ENCODE peak calls at places on chromosomes 2 and 18, in five cellular contexts. U is adrenal gland, R is GM12865, P is cardiac fibroblast, T is sigmoid colon. I is an unnamed sample.

GRCh38 chr2:118127250-118127649 is 39.0 kb downstream of the INSIG2 start:
- DNase-seq in R (no peak), T (no peak), U (no peak), P (no peak), I (no peak)

GRCh38 chr2:175807031-175807873 is 194.8 kb downstream of the LNPK start:
- DNase-seq in T (no peak), P (peak), U (no peak), R (no peak), I (no peak)

GRCh38 chr2:95268208-95269035 is 5.8 kb upstream of the PROM2 start:
- DNase-seq in P (no peak), T (no peak), R (no peak), U (no peak), I (no peak)

GRCh38 chr2:74464406-74464805 is 776 bp downstream of the MOGS start:
- DNase-seq in U (no peak), P (no peak), R (no peak), T (no peak), I (no peak)

GRCh38 chr18:34643982-34644381 is 66.1 kb upstream of the DTNA start:
- DNase-seq in P (peak), R (no peak), U (no peak), T (no peak), I (peak)

GRCh38 chr2:36360834-36361233 is 5.3 kb downstream of the CRIM1 start:
- DNase-seq in P (no peak), R (no peak), T (no peak), U (no peak), I (no peak)

GRCh38 chr18:8842506-8842905 is 137.2 kb downstream of the MTCL1 start:
- DNase-seq in T (no peak), P (no peak), R (no peak), U (no peak), I (no peak)

GRCh38 chr18:11040823-11041712 is 108.3 kb downstream of the PIEZO2 start:
- DNase-seq in T (no peak), U (peak), R (peak), P (peak), I (peak)

GRCh38 chr2:9380702-9381628 is 42.4 kb downstream of the ITGB1BP1 start:
- DNase-seq in P (peak), R (no peak), T (peak), U (peak), I (peak)

GRCh38 chr2:203814661-203815540 is 52.7 kb upstream of the CTLA4 start:
- DNase-seq in R (peak), T (peak), P (peak), U (peak), I (peak)

GRCh38 chr2:45273412-45274189 is 264.3 kb upstream of the SIX2 start:
- DNase-seq in P (no peak), R (no peak), U (no peak), T (no peak), I (no peak)

GRCh38 chr2:150485871-150486538 is 1.5 kb downstream of the RND3 start:
- DNase-seq in R (no peak), P (peak), U (peak), T (peak), I (peak)

GRCh38 chr2:75528221-75528977 is 32.3 kb downstream of the EVA1A start:
- DNase-seq in R (no peak), T (no peak), P (no peak), U (no peak), I (no peak)

GRCh38 chr2:21041462-21041861 is 2.4 kb downstream of the APOB start:
- DNase-seq in U (no peak), T (no peak), R (no peak), P (no peak), I (no peak)

GRCh38 chr2:177281400-177282021 is 17.0 kb upstream of the NFE2L2 start:
- DNase-seq in P (no peak), R (peak), U (peak), T (no peak), I (no peak)

GRCh38 chr2:189549440-189549832 is 31.1 kb downstream of the SLC40A1 start:
- DNase-seq in P (peak), R (no peak), T (peak), U (no peak), I (peak)

GRCh38 chr18:79356435-79356834 is 39.3 kb upstream of the NFATC1 start:
- DNase-seq in P (no peak), R (peak), T (no peak), U (no peak), I (no peak)

GRCh38 chr2:215530191-215530968 is 94.5 kb upstream of the FN1 start:
- DNase-seq in U (no peak), R (no peak), T (no peak), P (peak), I (peak)

GRCh38 chr2:232838406-232838874 is 31.6 kb upstream of the SNORC start:
- DNase-seq in T (no peak), U (peak), P (no peak), R (peak), I (no peak)

GRCh38 chr18:56413862-56414261 is 224.5 kb downstream of the TXNL1 start:
- DNase-seq in R (no peak), T (no peak), U (no peak), P (no peak), I (no peak)

GRCh38 chr2:174495365-174496012 is 8.7 kb upstream of the GPR155 start:
- DNase-seq in R (no peak), U (no peak), P (no peak), T (no peak), I (no peak)

GRCh38 chr2:9118383-9118960 is 88.1 kb upstream of the ASAP2 start:
- DNase-seq in T (peak), R (no peak), P (no peak), U (no peak), I (no peak)

GRCh38 chr2:69811591-69811990 is 17.9 kb upstream of the GMCL1 start:
- DNase-seq in P (no peak), T (no peak), R (no peak), U (no peak), I (no peak)

GRCh38 chr2:193103064-193103463 is 908.3 kb upstream of the TMEFF2 start:
- DNase-seq in U (no peak), R (no peak), P (peak), T (no peak), I (peak)

GRCh38 chr2:227472265-227473018 is 486 bp downstream of the AGFG1 start:
- DNase-seq in T (peak), U (peak), R (peak), P (no peak), I (peak)

GRCh38 chr2:27377618-27378095 is 2.9 kb downstream of the ZNF513 start:
- DNase-seq in U (peak), P (no peak), R (no peak), T (no peak), I (no peak)

GRCh38 chr2:46058140-46058539 is 239.1 kb upstream of the EPAS1 start:
- DNase-seq in U (peak), P (peak), T (peak), R (no peak), I (peak)

GRCh38 chr2:234706086-234706485 is 209.2 kb upstream of the ARL4C start:
- DNase-seq in R (no peak), P (no peak), T (no peak), U (no peak), I (no peak)

GRCh38 chr2:97663962-97664635 is at the start of gene ACTR1B:
- DNase-seq in R (peak), U (peak), T (peak), P (peak), I (peak)

GRCh38 chr2:239555566-239555895 is 154.7 kb upstream of the HDAC4 start:
- DNase-seq in P (no peak), T (peak), U (no peak), R (no peak), I (no peak)

GRCh38 chr2:212228651-212229253 is 309.9 kb downstream of the ERBB4 start:
- DNase-seq in T (no peak), U (no peak), P (no peak), R (no peak), I (peak)

GRCh38 chr18:69569133-69569532 is 168.4 kb downstream of the DOK6 start:
- DNase-seq in P (no peak), U (no peak), R (no peak), T (no peak), I (no peak)

GRCh38 chr2:195486520-195486919 is 170.5 kb upstream of the SLC39A10 start:
- DNase-seq in P (no peak), T (no peak), U (no peak), R (no peak), I (no peak)

GRCh38 chr18:50183556-50183955 is 11.4 kb downstream of the MYO5B start:
- DNase-seq in T (no peak), R (peak), P (no peak), U (no peak), I (no peak)

GRCh38 chr2:127661949-127662510 is 13.3 kb downstream of the LIMS2 start:
- DNase-seq in U (no peak), P (peak), R (no peak), T (peak), I (no peak)

GRCh38 chr2:224086226-224086911 is 47.3 kb upstream of the SERPINE2 start:
- DNase-seq in P (peak), T (no peak), U (peak), R (no peak), I (peak)

GRCh38 chr18:650428-650858 is 7.0 kb upstream of the TYMS start:
- DNase-seq in U (no peak), P (no peak), R (peak), T (no peak), I (no peak)
- H3K4me3 ChIP-seq in U (no peak), P (no peak), R (no peak), T (no peak), I (no peak)

DNA sequence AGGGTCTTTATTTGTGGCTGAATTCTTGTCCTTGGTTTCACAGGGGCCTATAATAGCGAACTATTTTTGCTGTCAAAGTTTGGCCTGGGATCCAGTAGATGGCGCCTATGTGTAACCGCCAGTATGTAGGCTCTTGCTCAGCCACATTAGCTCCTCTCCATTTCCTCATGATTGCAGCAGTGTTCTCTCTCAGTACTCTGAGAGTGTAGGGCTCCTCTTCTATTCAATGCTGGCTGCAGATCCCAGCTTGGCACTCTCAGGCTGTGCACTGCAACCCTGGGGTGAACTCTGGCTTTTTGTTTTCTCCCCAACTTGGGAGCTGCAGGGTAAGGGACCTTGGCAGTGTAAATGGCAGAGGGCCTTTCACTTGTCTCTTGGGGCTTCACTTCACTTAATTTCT is 344.6 kb upstream of the CHAC2 start:
- DNase-seq in T (no peak), U (peak), R (peak), P (peak), I (peak)
- TF ChIP-seq CTCF in T (no peak), U (peak), R (peak), P (peak), I (peak)

GRCh38 chr18:62326646-62327348 is 1.7 kb downstream of the TNFRSF11A start:
- DNase-seq in U (no peak), T (no peak), R (no peak), P (no peak), I (no peak)
- H3K4me3 ChIP-seq in U (no peak), T (no peak), R (no peak), P (no peak), I (no peak)

GRCh38 chr2:106885981-106886915 is at the start of gene ST6GAL2:
- DNase-seq in T (no peak), U (no peak), R (no peak), P (peak), I (no peak)
- TF ChIP-seq CTCF in T (no peak), U (no peak), R (no peak), P (no peak), I (no peak)

DNA sequence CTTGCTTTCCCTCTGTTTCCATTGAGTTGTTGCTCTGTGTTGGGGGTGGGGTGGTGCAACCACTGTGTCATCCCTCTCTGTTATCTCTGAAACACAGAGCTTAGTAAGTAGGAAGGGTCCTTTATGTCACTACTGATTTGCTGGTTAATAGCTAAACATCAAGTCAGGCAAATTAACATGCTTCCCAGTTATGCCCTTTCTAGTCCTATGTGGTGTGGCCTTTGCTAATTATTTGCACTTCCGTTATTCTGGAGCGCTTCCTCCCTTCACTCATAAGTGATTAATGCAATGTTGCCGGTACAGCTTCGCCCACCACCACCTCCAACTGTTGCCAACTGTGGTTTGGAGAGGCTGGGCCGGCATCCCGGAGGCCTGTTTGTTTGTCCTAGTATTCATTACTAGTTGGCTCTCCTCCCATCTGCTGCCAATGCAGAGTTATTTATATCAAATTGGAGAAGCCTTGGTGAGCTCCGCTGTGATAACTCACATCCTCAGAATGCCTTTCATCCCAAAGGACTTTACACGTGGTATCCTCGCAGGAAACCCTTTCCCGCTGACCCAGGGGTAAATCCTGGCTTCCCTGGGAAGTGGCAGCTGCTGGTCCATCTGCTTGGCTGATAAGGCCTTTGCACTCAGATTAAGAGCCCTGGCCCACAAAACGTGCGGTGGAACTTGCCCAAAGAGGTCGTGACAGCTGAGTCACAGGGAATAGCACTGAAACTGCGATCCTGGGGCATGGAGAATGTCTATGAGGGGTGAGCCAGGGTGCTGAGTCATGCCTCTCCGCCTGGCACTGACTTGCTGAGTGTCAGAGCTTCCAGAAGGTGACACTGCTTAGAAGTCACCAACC is 72.1 kb upstream of the ZCCHC2 start:
- DNase-seq in P (peak), U (peak), T (peak), R (no peak), I (peak)
- H3K4me3 ChIP-seq in P (no peak), U (no peak), T (no peak), R (no peak), I (no peak)